ENCODE peak calls at places on chromosomes 7 and 10, in seven cellular contexts. D is non-pigmented ciliary epithelial cell; S is dermis blood vessel endothelial cell; K is left ventricle myocardium superior; V is stimulated activated CD8-positive, alpha-beta memory T cell treated with anti-CD3 and anti-CD28 coated beads, Interleukin-4, amount 100 ng/mL, for 1 hour; I is caudate nucleus; B is retina. G is an unnamed sample.

GRCh38 chr10:122850705-122851640 is 5.3 kb upstream of the CUZD1 start:
- DNase-seq in S (peak; percentile 78), B (no peak), K (no peak), D (no peak), V (no peak), I (no peak), G (peak; percentile 66)

GRCh38 chr7:82235710-82236109 is 207.9 kb downstream of the CACNA2D1 start:
- DNase-seq in B (no peak), V (no peak), K (no peak), I (no peak), D (peak; percentile 14), S (peak; percentile 49), G (peak; percentile 44)

GRCh38 chr10:88205842-88206446 is 342.5 kb downstream of the PTEN start:
- DNase-seq in I (no peak), K (no peak), S (no peak), V (no peak), B (no peak), D (no peak), G (no peak)

GRCh38 chr10:11874568-11875182 is 51.5 kb downstream of the PROSER2 start:
- DNase-seq in I (no peak), S (peak; percentile 32), K (peak; percentile 53), B (peak; percentile 92), V (no peak), D (no peak), G (peak; percentile 21)

GRCh38 chr7:151827620-151828019 is 49.3 kb downstream of the PRKAG2 start:
- DNase-seq in I (no peak), D (no peak), S (no peak), K (no peak), V (no peak), B (no peak), G (no peak)

GRCh38 chr7:116950889-116951351 is 2.4 kb upstream of the ST7 start:
- DNase-seq in S (no peak), V (no peak), I (no peak), K (no peak), D (no peak), B (no peak), G (no peak)

GRCh38 chr7:70481717-70482116 is 650.2 kb upstream of the GALNT17 start:
- DNase-seq in V (no peak), S (no peak), K (no peak), I (no peak), D (no peak), B (no peak), G (no peak)

GRCh38 chr7:1225462-1226154 is 7.1 kb upstream of the UNCX start:
- DNase-seq in I (no peak), D (no peak), V (no peak), S (peak; percentile 52), B (peak; percentile 76), K (peak; percentile 52), G (peak; percentile 41)

GRCh38 chr7:130951976-130952313 is 217.9 kb upstream of the KLF14 start:
- DNase-seq in V (no peak), K (no peak), S (no peak), D (no peak), B (no peak), I (no peak), G (no peak)

GRCh38 chr10:13439313-13439712 is 89.5 kb downstream of the BEND7 start:
- DNase-seq in S (no peak), D (no peak), B (no peak), V (no peak), K (no peak), I (no peak), G (no peak)

GRCh38 chr10:75904499-75905283 is 473.3 kb downstream of the LRMDA start:
- DNase-seq in D (no peak), V (no peak), B (peak; percentile 63), I (no peak), K (no peak), S (no peak), G (no peak)

GRCh38 chr7:11415101-11415500 is 416.9 kb downstream of the THSD7A start:
- DNase-seq in I (no peak), K (no peak), V (no peak), S (no peak), B (no peak), D (no peak), G (no peak)

GRCh38 chr7:32670105-32670504 is 174.8 kb downstream of the AVL9 start:
- DNase-seq in I (no peak), S (peak; percentile 80), V (no peak), B (peak; percentile 45), K (no peak), D (no peak), G (peak; percentile 84)

GRCh38 chr10:119834188-119834587 is 38.5 kb downstream of the MCMBP start:
- DNase-seq in V (no peak), B (no peak), I (no peak), K (no peak), D (no peak), S (no peak), G (no peak)

GRCh38 chr10:132848951-132849545 is 63.1 kb upstream of the NKX6-2 start:
- DNase-seq in S (no peak), D (no peak), I (no peak), K (no peak), V (no peak), B (no peak), G (no peak)

G was measured in lung microvascular endothelial cell.